ENCODE peak calls at places on chromosomes 4 and X, in six cellular contexts. Z is left lung, K is BJ, R is cardiac muscle cell, H is Peyer's patch, G is testis. A is an unnamed sample.

GRCh38 chr4:87370071-87370470 is 20.9 kb downstream of the HSD17B11 start:
- DNase-seq in Z (no peak), H (no peak), R (no peak), K (no peak), G (no peak), A (no peak)

GRCh38 chr4:65033899-65034298 is 624.6 kb upstream of the TECRL start:
- DNase-seq in G (no peak), Z (no peak), K (no peak), H (no peak), R (no peak), A (no peak)

GRCh38 chrX:112784692-112785091 is 55.9 kb downstream of the AMOT start:
- DNase-seq in K (no peak), G (no peak), R (no peak), H (no peak), Z (no peak), A (no peak)

GRCh38 chr4:4386296-4386735 is 586 bp upstream of the NSG1 start:
- DNase-seq in G (no peak), R (peak), K (no peak), H (no peak), Z (no peak), A (no peak)

GRCh38 chr4:144190009-144190408 is 49.5 kb upstream of the GYPA start:
- DNase-seq in H (no peak), G (no peak), K (no peak), Z (no peak), R (no peak), A (no peak)

GRCh38 chr4:4875611-4876010 is 16.1 kb downstream of the MSX1 start:
- DNase-seq in H (no peak), K (no peak), G (no peak), R (no peak), Z (no peak), A (no peak)

GRCh38 chr4:163922302-163922701 is 427.8 kb downstream of the TMA16 start:
- DNase-seq in R (no peak), Z (no peak), H (no peak), G (no peak), K (no peak), A (no peak)

GRCh38 chr4:173448557-173448918 is 49.6 kb upstream of the SCRG1 start:
- DNase-seq in G (no peak), H (no peak), K (peak), R (no peak), Z (no peak), A (no peak)

GRCh38 chrX:86349115-86349514 is 200.9 kb downstream of the DACH2 start:
- DNase-seq in H (no peak), G (no peak), R (no peak), Z (no peak), K (no peak), A (no peak)

GRCh38 chr4:170025523-170026252 is 507 bp downstream of the MFAP3L start:
- DNase-seq in Z (peak), G (peak), K (no peak), R (peak), H (no peak), A (no peak)

GRCh38 chr4:109921384-109921808 is 8.7 kb downstream of the EGF start:
- DNase-seq in K (peak), H (no peak), R (peak), G (no peak), Z (no peak), A (no peak)

GRCh38 chr4:41579043-41579442 is 41.1 kb downstream of the LIMCH1 start:
- DNase-seq in Z (no peak), G (no peak), K (no peak), R (no peak), H (no peak), A (no peak)

GRCh38 chr4:26557164-26557563 is 26.7 kb upstream of the TBC1D19 start:
- DNase-seq in Z (no peak), H (no peak), R (peak), G (no peak), K (peak), A (no peak)

GRCh38 chrX:31397119-31397518 is 325.3 kb upstream of the FTHL17 start:
- DNase-seq in Z (no peak), H (no peak), G (no peak), K (peak), R (no peak), A (no peak)

GRCh38 chrX:545488-545887 is 85.1 kb upstream of the SHOX start:
- DNase-seq in G (no peak), H (no peak), Z (no peak), K (peak), R (no peak), A (peak)

GRCh38 chr4:98687876-98688275 is 29.5 kb upstream of the TSPAN5 start:
- DNase-seq in H (no peak), Z (no peak), G (no peak), K (no peak), R (no peak), A (no peak)

GRCh38 chr4:147334478-147334877 is 146.4 kb upstream of the EDNRA start:
- DNase-seq in K (no peak), G (no peak), R (peak), H (no peak), Z (no peak), A (no peak)

GRCh38 chrX:781216-782211 is 150.9 kb downstream of the SHOX start:
- DNase-seq in Z (no peak), R (no peak), K (no peak), G (no peak), H (no peak), A (no peak)

GRCh38 chr4:145829629-145830395 is 108.8 kb downstream of the ZNF827 start:
- DNase-seq in H (no peak), G (no peak), K (no peak), R (no peak), Z (no peak), A (no peak)

GRCh38 chr4:110112056-110112455 is 86.4 kb downstream of the ELOVL6 start:
- DNase-seq in G (no peak), H (no peak), Z (no peak), K (no peak), R (no peak), A (no peak)

GRCh38 chrX:136028383-136028984 is 43.2 kb downstream of the SLC9A6 start:
- DNase-seq in K (no peak), Z (no peak), H (no peak), G (no peak), R (peak), A (no peak)

GRCh38 chrX:48937065-48937907 is 18.5 kb upstream of the PIM2 start:
- DNase-seq in Z (peak), K (no peak), R (peak), H (peak), G (peak), A (no peak)

GRCh38 chrX:11215191-11215921 is 77.9 kb upstream of the AMELX start:
- DNase-seq in R (no peak), K (no peak), G (no peak), H (no peak), Z (peak), A (no peak)

GRCh38 chr4:6326312-6327060 is 56.8 kb downstream of the WFS1 start:
- DNase-seq in R (no peak), H (no peak), K (no peak), G (no peak), Z (no peak), A (no peak)

GRCh38 chr4:173181769-173182374 is 13.3 kb downstream of the GALNT7 start:
- DNase-seq in Z (no peak), K (no peak), G (no peak), H (no peak), R (peak), A (no peak)

GRCh38 chr4:145763399-145763798 is 83.5 kb downstream of the C4orf51 start:
- DNase-seq in G (no peak), K (no peak), Z (no peak), H (no peak), R (no peak), A (no peak)

GRCh38 chr4:181952478-181952877 is 290.7 kb upstream of the TENM3 start:
- DNase-seq in Z (peak), H (no peak), G (no peak), R (peak), K (peak), A (no peak)

GRCh38 chrX:23493941-23494374 is 159.3 kb downstream of the PTCHD1 start:
- DNase-seq in H (no peak), Z (no peak), K (no peak), G (no peak), R (peak), A (no peak)

GRCh38 chr4:98586634-98587354 is 71.6 kb downstream of the TSPAN5 start:
- DNase-seq in R (no peak), H (no peak), K (no peak), G (no peak), Z (no peak), A (no peak)

GRCh38 chr4:145503486-145504072 is 21.9 kb downstream of the SMAD1 start:
- DNase-seq in K (no peak), H (no peak), Z (peak), G (no peak), R (no peak), A (no peak)

DNA sequence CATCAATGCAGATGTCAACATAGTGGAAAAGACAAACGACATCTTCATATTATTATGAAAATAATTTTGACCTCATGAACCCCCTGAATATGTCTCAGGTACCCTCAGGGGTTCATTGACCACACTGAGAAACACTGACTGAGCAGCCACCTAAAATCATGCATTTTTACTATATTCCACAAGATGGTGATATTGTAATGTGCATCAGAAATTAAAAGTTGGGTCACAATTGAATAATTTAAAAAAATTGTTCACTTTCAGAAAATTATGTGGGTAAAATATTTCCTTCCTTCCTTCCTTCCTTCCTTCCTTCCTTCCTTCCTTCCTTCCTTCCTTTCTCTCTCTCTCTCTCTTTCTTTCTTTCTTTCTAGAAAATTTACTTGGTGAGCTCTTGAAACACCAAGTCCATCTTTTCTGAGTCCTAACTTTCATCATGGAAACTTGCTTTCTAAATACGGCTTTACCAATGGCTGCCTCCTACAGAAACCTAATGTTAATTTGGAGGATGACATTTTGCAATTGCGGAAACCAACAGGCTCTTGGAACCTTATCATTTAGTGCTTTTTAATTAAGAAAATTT is 103.6 kb downstream of the RTL3 start:
- DNase-seq in R (peak), Z (no peak), H (no peak), G (no peak), K (no peak), A (no peak)
- TF ChIP-seq CTCF in R (peak), Z (peak), H (peak), G (no peak), K (peak), A (peak)

GRCh38 chrX:131826572-131826971 is 196.5 kb upstream of the STK26 start:
- DNase-seq in G (no peak), H (no peak), K (no peak), R (no peak), Z (no peak), A (no peak)

GRCh38 chrX:131831185-131831520 is 191.9 kb upstream of the STK26 start:
- DNase-seq in H (no peak), K (no peak), R (no peak), G (no peak), Z (no peak), A (no peak)

GRCh38 chrX:131828482-131828881 is 194.6 kb upstream of the STK26 start:
- DNase-seq in Z (no peak), R (no peak), G (no peak), K (no peak), H (no peak), A (no peak)

GRCh38 chrX:131827935-131828334 is 195.2 kb upstream of the STK26 start:
- DNase-seq in K (no peak), Z (no peak), H (no peak), G (no peak), R (peak), A (no peak)

GRCh38 chrX:131830400-131831184 is 192.5 kb upstream of the STK26 start:
- DNase-seq in G (peak), K (no peak), R (peak), H (no peak), Z (no peak), A (no peak)
- TF ChIP-seq CTCF in G (no peak), K (peak), R (peak), H (peak), Z (peak), A (peak)

GRCh38 chrX:117990438-117990837 is 126.2 kb downstream of the KLHL13 start:
- DNase-seq in Z (no peak), H (no peak), K (no peak), R (no peak), G (no peak), A (no peak)

GRCh38 chrX:117982702-117983392 is 133.8 kb downstream of the KLHL13 start:
- DNase-seq in H (no peak), Z (no peak), G (peak), K (no peak), R (no peak), A (no peak)

GRCh38 chrX:117987376-117987775 is 129.2 kb downstream of the KLHL13 start:
- DNase-seq in R (no peak), Z (no peak), K (no peak), H (no peak), G (no peak), A (no peak)

GRCh38 chrX:117989512-117989911 is 127.1 kb downstream of the KLHL13 start:
- DNase-seq in R (no peak), K (no peak), Z (no peak), H (no peak), G (no peak), A (no peak)

GRCh38 chrX:117985241-117985640 is 131.4 kb downstream of the KLHL13 start:
- DNase-seq in H (peak), K (no peak), R (no peak), Z (no peak), G (no peak), A (no peak)
- TF ChIP-seq CTCF in H (peak), K (no peak), R (no peak), Z (no peak), G (no peak), A (peak)

GRCh38 chr4:168831919-168832745 is 177.9 kb downstream of the CBR4 start:
- DNase-seq in K (no peak), G (peak), H (peak), Z (peak), R (peak), A (peak)
- TF ChIP-seq CTCF in K (no peak), G (no peak), H (no peak), Z (no peak), R (no peak), A (no peak)

DNA sequence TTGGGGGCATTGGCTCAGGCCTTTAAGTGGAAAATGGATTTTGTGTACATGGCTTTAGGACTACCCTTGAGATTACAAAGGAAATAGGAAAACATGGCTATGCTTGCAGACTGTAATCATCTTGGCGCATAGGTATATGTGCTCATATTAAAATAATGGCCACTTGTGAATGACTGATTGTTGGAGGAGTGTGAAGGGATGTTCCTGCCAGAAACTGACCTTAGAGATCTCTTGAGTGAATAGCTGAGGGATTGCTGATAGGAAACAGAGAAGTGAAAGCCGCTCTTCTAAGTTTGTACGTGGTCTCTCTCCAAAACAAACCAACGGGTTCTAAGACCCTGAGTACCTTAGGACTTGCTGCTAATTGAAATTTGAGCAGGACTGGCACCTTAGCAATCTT is 186.0 kb downstream of the MGST2 start:
- DNase-seq in H (no peak), G (no peak), K (no peak), R (no peak), Z (no peak), A (no peak)
- TF ChIP-seq CTCF in H (no peak), G (no peak), K (no peak), R (no peak), Z (no peak), A (no peak)

GRCh38 chr4:184328022-184328736 is 110.5 kb upstream of the ENPP6 start:
- DNase-seq in H (no peak), G (no peak), Z (no peak), R (no peak), K (no peak), A (no peak)

GRCh38 chr4:184329235-184330007 is 111.7 kb upstream of the ENPP6 start:
- DNase-seq in K (no peak), R (peak), G (peak), H (no peak), Z (no peak), A (no peak)

GRCh38 chr4:184331155-184331995 is 113.7 kb upstream of the ENPP6 start:
- DNase-seq in Z (no peak), H (no peak), K (no peak), R (no peak), G (peak), A (no peak)

GRCh38 chr4:184324939-184325477 is 107.3 kb upstream of the ENPP6 start:
- DNase-seq in R (no peak), G (no peak), Z (no peak), H (no peak), K (no peak), A (no peak)

GRCh38 chr4:184330008-184330400 is 112.3 kb upstream of the ENPP6 start:
- DNase-seq in H (no peak), G (peak), Z (peak), K (no peak), R (no peak), A (no peak)
- TF ChIP-seq CTCF in H (no peak), G (no peak), Z (no peak), K (no peak), R (no peak), A (no peak)

A was measured in type B pancreatic cell.